ENCODE peak calls at places on chromosomes 2 and 18, in six cellular contexts. F is kidney epithelial cell, D is GM13977, M is kidney, T is astrocyte, R is endothelial cell of umbilical vein. W is an unnamed sample.

GRCh38 chr2:44192646-44193045 is 24.0 kb downstream of the PPM1B start:
- DNase-seq in R (no peak), T (no peak), D (no peak), M (no peak), F (no peak), W (no peak)

GRCh38 chr2:135916232-135916631 is 40.0 kb upstream of the MCM6 start:
- DNase-seq in T (peak; percentile 9), D (no peak), M (no peak), R (peak; percentile 76), F (peak; percentile 4), W (peak; percentile 26)

GRCh38 chr2:158464426-158465281 is 7.9 kb downstream of the PKP4 start:
- DNase-seq in D (peak; percentile 32), T (peak; percentile 26), F (no peak), M (no peak), R (peak; percentile 16), W (peak; percentile 33)

GRCh38 chr2:161358838-161359237 is 50.6 kb downstream of the PSMD14 start:
- DNase-seq in R (no peak), M (no peak), D (no peak), T (no peak), F (no peak), W (no peak)

GRCh38 chr18:34977787-34978532 is 63.3 kb upstream of the MAPRE2 start:
- DNase-seq in M (peak; percentile 83), R (peak; percentile 34), F (no peak), T (no peak), D (peak; percentile 28), W (peak; percentile 33)

GRCh38 chr2:211405036-211405435 is 848.6 kb downstream of the CPS1 start:
- DNase-seq in M (no peak), R (no peak), T (no peak), F (no peak), D (no peak), W (no peak)

GRCh38 chr2:131431336-131431735 is 44.6 kb upstream of the TUBA3D start:
- DNase-seq in D (no peak), T (peak; percentile 68), R (no peak), F (no peak), M (no peak), W (no peak)

GRCh38 chr2:201257941-201258665 is 2.2 kb upstream of the CASP8 start:
- DNase-seq in M (peak; percentile 95), F (peak; percentile 85), D (peak; percentile 60), R (peak; percentile 84), T (peak; percentile 74), W (peak; percentile 64)

GRCh38 chr2:235021752-235022151 is 69.9 kb downstream of the SH3BP4 start:
- DNase-seq in D (no peak), T (peak; percentile 89), R (peak; percentile 57), M (no peak), F (peak; percentile 56), W (no peak)

GRCh38 chr2:144183744-144184143 is 336.2 kb downstream of the ZEB2 start:
- DNase-seq in M (no peak), F (no peak), D (peak; percentile 7), T (peak; percentile 10), R (no peak), W (peak; percentile 25)

GRCh38 chr18:62460851-62461300 is 61.9 kb upstream of the ZCCHC2 start:
- DNase-seq in R (no peak), T (peak; percentile 2), D (no peak), M (no peak), F (no peak), W (no peak)

GRCh38 chr18:42196651-42197050 is 241.6 kb downstream of the PIK3C3 start:
- DNase-seq in M (no peak), T (peak; percentile 65), F (no peak), R (no peak), D (no peak), W (no peak)

GRCh38 chr18:53795061-53795460 is 429.4 kb downstream of the MBD2 start:
- DNase-seq in F (no peak), R (no peak), D (no peak), M (no peak), T (peak; percentile 14), W (no peak)

GRCh38 chr2:79235135-79235534 is 75.6 kb upstream of the REG3A start:
- DNase-seq in T (no peak), F (no peak), D (no peak), R (no peak), M (no peak), W (no peak)

GRCh38 chr2:108884629-108885028 is 98.1 kb downstream of the CCDC138 start:
- DNase-seq in D (no peak), R (no peak), T (no peak), F (no peak), M (no peak), W (no peak)

DNA sequence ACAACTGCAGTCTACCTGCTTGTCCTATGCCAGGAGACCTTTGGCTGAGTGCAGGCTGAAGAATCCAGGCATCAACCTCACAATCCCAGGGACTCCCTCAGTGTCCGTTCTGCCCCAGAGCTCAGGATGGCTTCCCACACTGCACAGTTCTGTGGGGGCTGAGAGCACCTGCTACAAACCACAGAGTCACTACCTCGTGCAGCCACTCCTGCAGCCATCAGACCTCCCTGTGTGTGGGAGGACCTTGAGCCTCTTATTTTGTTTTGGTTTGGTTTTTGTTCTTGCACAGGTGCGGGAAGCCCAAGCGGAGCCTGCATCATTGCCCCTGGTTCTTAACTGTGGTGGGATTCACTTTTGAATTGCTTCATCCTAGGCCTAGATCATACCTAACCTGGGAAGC is 31.0 kb downstream of the NAT8 start:
- DNase-seq in F (no peak), T (no peak), M (no peak), D (peak; percentile 22), R (no peak), W (peak; percentile 55)
- TF ChIP-seq CTCF in F (no peak), T (no peak), M (no peak), D (no peak), R (no peak), W (no peak)

DNA sequence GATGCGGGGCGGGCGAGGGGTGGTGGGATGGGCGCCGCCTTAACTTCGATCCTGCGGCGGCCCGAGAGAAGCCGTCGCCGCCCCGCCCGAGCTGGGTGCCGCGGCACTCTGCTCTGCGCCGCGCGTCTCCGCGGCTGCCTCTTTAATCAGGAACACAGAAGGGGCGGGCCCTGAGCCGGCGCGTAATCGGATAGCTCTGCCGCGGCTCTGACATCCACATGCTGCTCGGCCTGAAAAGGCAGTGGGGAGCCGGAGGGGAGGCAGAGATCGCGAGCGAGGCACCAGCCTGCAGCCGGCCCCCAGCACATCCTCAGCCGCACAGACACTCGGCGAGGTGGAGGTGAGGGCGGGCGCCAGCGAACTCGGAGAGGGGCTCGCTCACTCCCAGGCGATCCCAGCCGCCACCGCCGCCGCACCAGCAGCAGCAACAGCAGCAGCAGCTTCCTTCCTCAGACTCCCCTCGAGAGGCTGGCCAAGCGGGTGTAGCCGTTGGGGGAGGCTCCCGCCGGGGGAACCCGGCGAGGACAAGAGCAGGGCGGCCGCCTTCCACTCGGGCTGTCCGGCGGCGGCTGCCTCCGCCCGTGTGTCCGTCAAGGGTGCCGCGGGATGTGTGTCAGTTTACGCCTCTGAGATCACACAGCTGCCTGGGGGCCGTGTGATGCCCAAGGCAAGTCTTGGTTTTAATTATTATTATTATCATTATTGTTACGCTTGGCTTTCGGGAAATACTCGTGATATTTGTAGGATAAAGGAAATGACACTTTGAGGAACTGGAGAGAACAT is at the start of gene NRP2:
- DNase-seq in D (peak; percentile 72), F (no peak), T (peak; percentile 83), R (peak; percentile 93), M (peak; percentile 94), W (peak; percentile 75)
- TF ChIP-seq CTCF in D (no peak), F (no peak), T (no peak), R (no peak), M (no peak), W (no peak)

DNA sequence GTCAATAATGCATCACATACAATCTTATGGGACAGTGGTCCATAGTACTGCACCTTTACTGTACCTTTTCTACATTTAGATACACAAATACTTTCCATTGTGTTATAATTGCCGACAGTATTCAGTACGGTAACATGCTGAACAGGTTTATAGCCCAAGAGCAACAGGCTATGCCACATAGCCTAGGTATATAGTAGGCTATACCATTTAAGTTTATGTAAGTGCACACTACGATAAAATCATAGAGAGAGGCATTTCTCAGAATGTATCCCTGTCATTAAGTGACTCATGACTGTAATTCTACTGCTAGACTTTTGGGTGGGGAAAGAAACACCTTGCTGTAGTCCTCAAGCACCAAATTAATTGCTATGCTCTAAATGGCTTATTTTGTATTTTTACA is 714.1 kb upstream of the ID2 start:
- DNase-seq in T (no peak), R (no peak), D (no peak), F (no peak), M (no peak), W (no peak)
- TF ChIP-seq CTCF in T (no peak), R (no peak), D (no peak), F (no peak), M (no peak), W (no peak)

GRCh38 chr2:178914259-178914849 is 107.1 kb upstream of the TTN start:
- DNase-seq in M (peak; percentile 80), F (peak; percentile 38), R (peak; percentile 88), D (peak; percentile 50), T (peak; percentile 66), W (peak; percentile 50)
- TF ChIP-seq CTCF in M (peak; percentile 80), F (peak; percentile 90), R (peak; percentile 88), D (peak; percentile 86), T (peak; percentile 94), W (peak; percentile 79)

GRCh38 chr2:16259010-16259409 is 318.7 kb downstream of the MYCN start:
- DNase-seq in T (no peak), R (no peak), D (no peak), F (no peak), M (no peak), W (no peak)
- TF ChIP-seq CTCF in T (no peak), R (no peak), D (no peak), F (no peak), M (no peak), W (no peak)

DNA sequence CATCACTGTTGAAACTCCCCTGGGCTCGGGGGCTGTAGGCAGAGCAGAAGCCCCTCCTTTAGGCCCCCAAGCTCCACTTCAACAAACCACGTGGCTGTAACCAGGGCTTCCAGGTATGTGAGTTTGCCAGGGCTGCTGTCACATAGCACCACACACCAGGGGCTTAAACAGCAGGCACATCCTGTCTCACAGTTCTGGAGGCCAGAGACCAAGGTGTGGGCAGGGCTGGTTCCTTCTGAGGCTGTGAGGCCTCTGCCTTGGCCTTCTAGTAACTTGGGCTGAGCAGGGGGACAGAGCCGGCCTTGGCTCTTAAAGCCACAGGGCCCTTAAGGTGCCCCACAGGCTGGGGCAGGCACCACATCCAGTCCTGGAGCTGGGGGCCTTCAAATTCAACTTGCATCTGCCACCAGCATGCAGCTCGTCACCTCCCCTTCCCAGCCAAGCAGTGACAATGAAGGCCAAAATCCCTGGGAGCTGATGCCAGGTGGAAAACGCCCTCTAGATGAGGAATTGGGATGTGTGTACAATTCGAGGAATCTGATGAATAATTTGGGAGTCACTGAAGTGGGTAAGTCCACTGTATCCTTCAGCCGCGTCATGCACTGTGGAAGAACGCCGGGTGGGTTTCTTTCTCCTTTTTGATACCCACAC is 104.2 kb upstream of the ODC1 start:
- DNase-seq in R (no peak), T (no peak), M (peak; percentile 29), D (no peak), F (no peak), W (no peak)
- TF ChIP-seq CTCF in R (no peak), T (no peak), M (no peak), D (no peak), F (no peak), W (no peak)